ENCODE peak calls at places on chromosomes 1 and 21, in ten cellular contexts. P is astrocyte of the spinal cord, T is fibroblast of lung, A is left ventricle myocardium inferior, S is A673, W is heart left ventricle, X is AG04449, M is NB4, R is colonic mucosa, G is A549. K is an unnamed sample.

GRCh38 chr21:29748391-29749167 is 191.2 kb downstream of the GRIK1 start:
- DNase-seq in P (no peak), T (peak; percentile 2), A (no peak), S (no peak), W (no peak), X (no peak), M (no peak), R (no peak), G (no peak), K (no peak)

GRCh38 chr1:14282583-14283186 is 315.8 kb upstream of the KAZN start:
- DNase-seq in P (peak; percentile 45), T (no peak), A (no peak), S (no peak), W (no peak), X (no peak), M (no peak), R (no peak), G (no peak), K (no peak)

GRCh38 chr1:24643362-24644346 is 552 bp downstream of the SRRM1 start:
- DNase-seq in P (no peak), T (no peak), A (no peak), S (peak; percentile 19), W (no peak), X (no peak), M (peak; percentile 56), R (peak; percentile 51), G (peak; percentile 28), K (no peak)

GRCh38 chr1:85818371-85818770 is 110.1 kb upstream of the ZNHIT6 start:
- DNase-seq in P (peak; percentile 31), T (peak; percentile 47), A (no peak), S (no peak), W (no peak), X (peak; percentile 40), M (no peak), R (no peak), G (no peak), K (peak; percentile 41)

GRCh38 chr1:241532173-241532553 is at the start of gene KMO:
- DNase-seq in P (no peak), T (no peak), A (no peak), S (peak; percentile 36), W (no peak), X (no peak), M (peak; percentile 49), R (no peak), G (no peak), K (no peak)

GRCh38 chr1:25055045-25055780 is 125.1 kb upstream of the RUNX3 start:
- DNase-seq in P (no peak), T (no peak), A (no peak), S (no peak), W (no peak), X (no peak), M (no peak), R (no peak), G (no peak), K (no peak)

GRCh38 chr1:119647734-119648619 is at the start of gene ZNF697:
- DNase-seq in P (peak; percentile 98), T (peak; percentile 98), A (peak; percentile 98), S (peak; percentile 96), W (peak; percentile 98), X (peak; percentile 93), M (peak; percentile 95), R (peak; percentile 99), G (peak; percentile 85), K (peak; percentile 95)

GRCh38 chr1:29685387-29685786 is 449.1 kb downstream of the PTPRU start:
- DNase-seq in P (no peak), T (no peak), A (no peak), S (no peak), W (no peak), X (no peak), M (no peak), R (no peak), G (no peak), K (no peak)

GRCh38 chr1:118992868-118993711 is 4.9 kb upstream of the TBX15 start:
- DNase-seq in P (no peak), T (no peak), A (no peak), S (no peak), W (no peak), X (no peak), M (no peak), R (no peak), G (no peak), K (no peak)

GRCh38 chr1:235326719-235327558 is 1.0 kb downstream of the ARID4B start:
- DNase-seq in P (no peak), T (no peak), A (peak; percentile 34), S (peak; percentile 10), W (peak; percentile 47), X (no peak), M (peak; percentile 76), R (peak; percentile 54), G (peak; percentile 22), K (no peak)

GRCh38 chr1:92326681-92327080 is 27.8 kb downstream of the RPAP2 start:
- DNase-seq in P (no peak), T (no peak), A (no peak), S (no peak), W (no peak), X (no peak), M (no peak), R (no peak), G (no peak), K (no peak)

GRCh38 chr1:92324784-92325183 is 25.9 kb downstream of the RPAP2 start:
- DNase-seq in P (no peak), T (peak; percentile 3), A (no peak), S (no peak), W (no peak), X (no peak), M (no peak), R (no peak), G (no peak), K (no peak)

GRCh38 chr1:92333668-92334067 is 34.8 kb downstream of the RPAP2 start:
- DNase-seq in P (no peak), T (no peak), A (no peak), S (no peak), W (no peak), X (no peak), M (no peak), R (no peak), G (no peak), K (no peak)

GRCh38 chr1:92327794-92328193 is 28.9 kb downstream of the RPAP2 start:
- DNase-seq in P (no peak), T (no peak), A (no peak), S (no peak), W (no peak), X (no peak), M (no peak), R (no peak), G (no peak), K (no peak)

GRCh38 chr1:92329356-92330129 is 30.7 kb downstream of the RPAP2 start:
- DNase-seq in P (peak; percentile 84), T (peak; percentile 13), A (no peak), S (no peak), W (no peak), X (peak; percentile 33), M (no peak), R (no peak), G (no peak), K (peak; percentile 46)
- TF ChIP-seq CTCF in P (no peak), T (no peak), A (no peak), S (no peak), W (no peak), X (no peak), M (no peak), R (no peak), G (no peak), K (peak; percentile 14)

GRCh38 chr1:78005755-78006154 is 1.0 kb downstream of the DNAJB4 start:
- DNase-seq in P (peak; percentile 93), T (peak; percentile 97), A (no peak), S (peak; percentile 77), W (peak; percentile 59), X (peak; percentile 63), M (peak; percentile 38), R (peak; percentile 54), G (no peak), K (peak; percentile 77)

GRCh38 chr1:78009836-78010235 is 5.1 kb downstream of the DNAJB4 start:
- DNase-seq in P (peak; percentile 55), T (no peak), A (no peak), S (no peak), W (no peak), X (no peak), M (no peak), R (no peak), G (no peak), K (peak; percentile 63)

GRCh38 chr1:78009276-78009675 is 4.5 kb downstream of the DNAJB4 start:
- DNase-seq in P (no peak), T (no peak), A (no peak), S (no peak), W (no peak), X (no peak), M (no peak), R (no peak), G (no peak), K (no peak)

GRCh38 chr1:78006491-78006890 is 1.8 kb downstream of the DNAJB4 start:
- DNase-seq in P (peak; percentile 27), T (no peak), A (no peak), S (no peak), W (no peak), X (no peak), M (no peak), R (no peak), G (no peak), K (no peak)

DNA sequence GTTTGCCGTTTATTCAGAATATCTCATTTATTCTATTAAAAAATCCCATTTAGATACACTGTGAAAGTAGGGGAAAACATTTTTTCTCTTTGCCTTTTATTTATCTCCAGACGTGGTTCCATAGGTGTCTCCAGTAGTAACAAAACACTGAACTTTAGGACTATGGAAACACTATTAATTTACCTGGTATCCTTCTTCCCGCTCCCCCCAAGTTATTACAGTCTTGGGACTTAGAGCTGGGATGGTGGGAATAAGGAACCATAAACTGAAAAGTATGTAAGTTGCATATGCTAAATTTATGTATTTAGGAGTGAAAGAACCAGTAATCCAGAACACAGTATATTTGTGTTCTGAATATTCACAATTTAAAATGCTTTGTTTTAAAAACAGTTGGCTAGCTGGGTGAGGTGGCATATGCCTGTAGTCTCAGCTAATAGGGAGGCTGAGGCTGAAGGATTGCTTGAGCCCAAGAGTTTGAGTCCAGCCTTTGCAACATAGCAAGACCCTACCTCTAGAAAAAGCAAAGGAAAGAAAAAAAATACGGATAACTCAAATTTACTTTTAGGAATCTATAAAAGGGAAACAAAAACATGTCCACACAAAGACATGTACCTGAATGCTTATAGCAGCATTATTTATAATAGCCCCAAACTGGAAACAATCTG is 3.1 kb downstream of the DNAJB4 start:
- DNase-seq in P (no peak), T (no peak), A (no peak), S (no peak), W (no peak), X (no peak), M (no peak), R (no peak), G (no peak), K (no peak)
- H3K4me3 ChIP-seq in P (peak overlapping the region; percentile 77), T (peak overlapping the region; percentile 43), A (peak overlapping the region; percentile 77), S (peak overlapping the region; percentile 60), W (peak overlapping the region; percentile 53), X (peak overlapping the region; percentile 61), M (peak overlapping the region; percentile 29), R (no peak overlapping the region), G (peak overlapping the region; percentile 58), K (peak overlapping the region; percentile 49)

GRCh38 chr1:164930241-164930640 is 371.3 kb downstream of the PBX1 start:
- DNase-seq in P (no peak), T (no peak), A (no peak), S (no peak), W (no peak), X (no peak), M (peak; percentile 11), R (no peak), G (no peak), K (no peak)
- TF ChIP-seq CTCF in P (no peak), T (no peak), A (no peak), S (no peak), W (no peak), X (no peak), M (peak; percentile 7), R (no peak), G (no peak), K (no peak)

GRCh38 chr1:193123751-193124150 is 1.9 kb downstream of the CDC73 start:
- DNase-seq in P (no peak), T (no peak), A (no peak), S (no peak), W (no peak), X (no peak), M (no peak), R (no peak), G (no peak), K (no peak)
- H3K4me3 ChIP-seq in P (peak overlapping the region; percentile 79), T (peak overlapping the region; percentile 18), A (peak overlapping the region; percentile 87), S (peak overlapping the region; percentile 86), W (no peak overlapping the region), X (peak overlapping the region; percentile 89), M (peak overlapping the region; percentile 99), R (no peak overlapping the region), G (peak overlapping the region; percentile 2), K (peak overlapping the region; percentile 90)